ENCODE peak calls at places on chromosomes 16 and 17, in six cellular contexts. One of them, this sample, is unnamed.
A peak's percentile ranks its signal among the peaks of the same experiment; 100 is the strongest.

GRCh38 chr16:4097826-4098240 is 18.4 kb downstream of the ADCY9 start:
- DNase-seq in neuronal stem cell: no peak
- DNase-seq in H9: no peak
- DNase-seq in mesendoderm: peak; percentile 57
- DNase-seq in mesenchymal stem cell: peak; percentile 85
- DNase-seq in H1: no peak
- DNase-seq in this sample: peak; percentile 70

GRCh38 chr16:73921295-73921694 is 375.3 kb upstream of the PSMD7 start:
- DNase-seq in neuronal stem cell: no peak
- DNase-seq in H9: no peak
- DNase-seq in mesendoderm: no peak
- DNase-seq in mesenchymal stem cell: no peak
- DNase-seq in H1: no peak
- DNase-seq in this sample: no peak

GRCh38 chr16:30096105-30096861 is at the start of gene YPEL3:
- DNase-seq in neuronal stem cell: peak; percentile 85
- DNase-seq in H9: peak; percentile 95
- DNase-seq in mesendoderm: peak; percentile 93
- DNase-seq in mesenchymal stem cell: peak; percentile 87
- DNase-seq in H1: peak; percentile 78
- DNase-seq in this sample: peak; percentile 86

GRCh38 chr16:57045694-57046381 is 46.5 kb upstream of the CPNE2 start:
- DNase-seq in neuronal stem cell: peak; percentile 39
- DNase-seq in H9: peak; percentile 80
- DNase-seq in mesendoderm: peak; percentile 73
- DNase-seq in mesenchymal stem cell: peak; percentile 72
- DNase-seq in H1: no peak
- DNase-seq in this sample: peak; percentile 60

GRCh38 chr17:76014925-76015261 is 12.2 kb downstream of the EVPL start:
- DNase-seq in neuronal stem cell: no peak
- DNase-seq in H9: peak; percentile 59
- DNase-seq in mesendoderm: no peak
- DNase-seq in mesenchymal stem cell: no peak
- DNase-seq in H1: no peak
- DNase-seq in this sample: no peak

GRCh38 chr16:79599256-79599836 is 1.2 kb downstream of the MAF start:
- DNase-seq in neuronal stem cell: no peak
- DNase-seq in H9: peak; percentile 47
- DNase-seq in mesendoderm: peak; percentile 42
- DNase-seq in mesenchymal stem cell: no peak
- DNase-seq in H1: no peak
- DNase-seq in this sample: no peak

GRCh38 chr16:55566432-55567175 is at the start of gene CAPNS2:
- DNase-seq in neuronal stem cell: no peak
- DNase-seq in H9: no peak
- DNase-seq in mesendoderm: no peak
- DNase-seq in mesenchymal stem cell: no peak
- DNase-seq in H1: no peak
- DNase-seq in this sample: no peak

GRCh38 chr17:79937981-79938695 is 97.5 kb downstream of the TBC1D16 start:
- DNase-seq in neuronal stem cell: no peak
- DNase-seq in H9: no peak
- DNase-seq in mesendoderm: no peak
- DNase-seq in mesenchymal stem cell: no peak
- DNase-seq in H1: no peak
- DNase-seq in this sample: no peak

GRCh38 chr16:76729525-76729924 is 452.3 kb downstream of the CNTNAP4 start:
- DNase-seq in neuronal stem cell: no peak
- DNase-seq in H9: no peak
- DNase-seq in mesendoderm: peak; percentile 11
- DNase-seq in mesenchymal stem cell: peak; percentile 16
- DNase-seq in H1: no peak
- DNase-seq in this sample: no peak

GRCh38 chr16:3216263-3216640 is 18.7 kb downstream of the ZNF200 start:
- DNase-seq in neuronal stem cell: no peak
- DNase-seq in H9: no peak
- DNase-seq in mesendoderm: no peak
- DNase-seq in mesenchymal stem cell: no peak
- DNase-seq in H1: no peak
- DNase-seq in this sample: no peak

GRCh38 chr16:57568173-57568678 is 25.8 kb downstream of the ADGRG5 start:
- DNase-seq in neuronal stem cell: no peak
- DNase-seq in H9: no peak
- DNase-seq in mesendoderm: no peak
- DNase-seq in mesenchymal stem cell: no peak
- DNase-seq in H1: no peak
- DNase-seq in this sample: no peak

GRCh38 chr17:52024296-52024870 is 134.1 kb downstream of the CA10 start:
- DNase-seq in neuronal stem cell: no peak
- DNase-seq in H9: no peak
- DNase-seq in mesendoderm: peak; percentile 49
- DNase-seq in mesenchymal stem cell: no peak
- DNase-seq in H1: no peak
- DNase-seq in this sample: no peak

GRCh38 chr16:13926507-13926906 is 6.6 kb downstream of the ERCC4 start:
- DNase-seq in neuronal stem cell: no peak
- DNase-seq in H9: no peak
- DNase-seq in mesendoderm: no peak
- DNase-seq in mesenchymal stem cell: no peak
- DNase-seq in H1: no peak
- DNase-seq in this sample: no peak

GRCh38 chr17:40475234-40476210 is 25.9 kb downstream of the TNS4 start:
- DNase-seq in neuronal stem cell: no peak
- DNase-seq in H9: peak; percentile 57
- DNase-seq in mesendoderm: no peak
- DNase-seq in mesenchymal stem cell: no peak
- DNase-seq in H1: no peak
- DNase-seq in this sample: no peak

GRCh38 chr16:58338205-58338604 is 43.4 kb upstream of the PRSS54 start:
- DNase-seq in neuronal stem cell: no peak
- DNase-seq in H9: no peak
- DNase-seq in mesendoderm: no peak
- DNase-seq in mesenchymal stem cell: no peak
- DNase-seq in H1: no peak
- DNase-seq in this sample: no peak

GRCh38 chr17:7173687-7174602 is 5.2 kb downstream of the ASGR1 start:
- DNase-seq in neuronal stem cell: peak; percentile 67
- DNase-seq in H9: peak; percentile 96
- DNase-seq in mesendoderm: peak; percentile 93
- DNase-seq in mesenchymal stem cell: peak; percentile 27
- DNase-seq in H1: peak; percentile 72
- DNase-seq in this sample: no peak

GRCh38 chr17:16973760-16974540 is 2.0 kb upstream of the TNFRSF13B start:
- DNase-seq in neuronal stem cell: no peak
- DNase-seq in H9: no peak
- DNase-seq in mesendoderm: no peak
- DNase-seq in mesenchymal stem cell: no peak
- DNase-seq in H1: no peak
- DNase-seq in this sample: no peak

GRCh38 chr17:50820651-50821050 is 14.7 kb upstream of the WFIKKN2 start:
- DNase-seq in neuronal stem cell: no peak
- DNase-seq in H9: no peak
- DNase-seq in mesendoderm: no peak
- DNase-seq in mesenchymal stem cell: no peak
- DNase-seq in H1: no peak
- DNase-seq in this sample: no peak

GRCh38 chr16:53041196-53041977 is 11.3 kb downstream of the CHD9NB start:
- DNase-seq in neuronal stem cell: no peak
- DNase-seq in H9: peak; percentile 51
- DNase-seq in mesendoderm: peak; percentile 48
- DNase-seq in mesenchymal stem cell: peak; percentile 46
- DNase-seq in H1: no peak
- DNase-seq in this sample: peak; percentile 5

GRCh38 chr17:50922739-50923405 is 56.7 kb upstream of the TOB1 start:
- DNase-seq in neuronal stem cell: no peak
- DNase-seq in H9: no peak
- DNase-seq in mesendoderm: no peak
- DNase-seq in mesenchymal stem cell: no peak
- DNase-seq in H1: no peak
- DNase-seq in this sample: no peak

GRCh38 chr17:27473748-27474609 is 17.7 kb downstream of the KSR1 start:
- DNase-seq in neuronal stem cell: no peak
- DNase-seq in H9: no peak
- DNase-seq in mesendoderm: peak; percentile 75
- DNase-seq in mesenchymal stem cell: peak; percentile 35
- DNase-seq in H1: no peak
- DNase-seq in this sample: no peak

GRCh38 chr17:72901098-72901497 is 191.4 kb downstream of the SLC39A11 start:
- DNase-seq in neuronal stem cell: no peak
- DNase-seq in H9: no peak
- DNase-seq in mesendoderm: no peak
- DNase-seq in mesenchymal stem cell: no peak
- DNase-seq in H1: no peak
- DNase-seq in this sample: no peak

GRCh38 chr17:42346473-42346872 is 41.8 kb downstream of the STAT3 start:
- DNase-seq in neuronal stem cell: no peak
- DNase-seq in H9: no peak
- DNase-seq in mesendoderm: no peak
- DNase-seq in mesenchymal stem cell: no peak
- DNase-seq in H1: no peak
- DNase-seq in this sample: no peak

GRCh38 chr17:42345396-42346078 is 42.7 kb downstream of the STAT3 start:
- DNase-seq in neuronal stem cell: no peak
- DNase-seq in H9: no peak
- DNase-seq in mesendoderm: no peak
- DNase-seq in mesenchymal stem cell: no peak
- DNase-seq in H1: no peak
- DNase-seq in this sample: no peak

GRCh38 chr17:42347198-42347597 is 41.0 kb downstream of the STAT3 start:
- DNase-seq in neuronal stem cell: no peak
- DNase-seq in H9: no peak
- DNase-seq in mesendoderm: no peak
- DNase-seq in mesenchymal stem cell: peak; percentile 86
- DNase-seq in H1: no peak
- DNase-seq in this sample: peak; percentile 86

GRCh38 chr17:42347606-42348005 is 40.6 kb downstream of the STAT3 start:
- DNase-seq in neuronal stem cell: no peak
- DNase-seq in H9: no peak
- DNase-seq in mesendoderm: no peak
- DNase-seq in mesenchymal stem cell: no peak
- DNase-seq in H1: no peak
- DNase-seq in this sample: no peak

DNA sequence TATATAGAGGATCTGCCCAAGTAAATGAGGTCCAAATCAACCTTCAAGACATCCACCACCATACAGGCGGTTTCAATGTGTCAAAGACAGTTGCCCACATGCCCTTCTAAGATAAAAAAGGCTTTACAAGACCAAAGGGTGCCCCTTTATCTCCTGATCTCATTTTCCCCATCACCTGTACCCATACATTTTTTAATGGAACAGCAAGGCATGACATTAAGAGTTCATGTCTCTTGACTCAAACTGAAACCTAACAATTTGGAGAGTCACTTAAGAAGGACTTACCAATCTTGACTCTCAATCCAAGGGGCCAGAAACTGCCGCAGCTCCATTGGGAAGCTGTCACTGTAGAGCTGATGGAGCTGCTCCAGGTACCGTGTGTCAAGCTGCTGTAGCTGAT is 40.1 kb downstream of the STAT3 start:
- DNase-seq in neuronal stem cell: no peak
- DNase-seq in H9: no peak
- DNase-seq in mesendoderm: no peak
- DNase-seq in mesenchymal stem cell: no peak
- DNase-seq in H1: no peak
- DNase-seq in this sample: no peak
- H2BK15ac ChIP-seq in neuronal stem cell: no peak overlapping the region
- H2BK15ac ChIP-seq in H9: no peak overlapping the region
- H2BK15ac ChIP-seq in mesendoderm: no peak overlapping the region
- H2BK15ac ChIP-seq in mesenchymal stem cell: no peak overlapping the region
- H2BK15ac ChIP-seq in H1: no peak overlapping the region
- H2BK15ac ChIP-seq in this sample: no peak overlapping the region

GRCh38 chr17:81206657-81207056 is 16.1 kb downstream of the CEP131 start:
- DNase-seq in neuronal stem cell: no peak
- DNase-seq in H9: no peak
- DNase-seq in mesendoderm: no peak
- DNase-seq in mesenchymal stem cell: no peak
- DNase-seq in H1: no peak
- DNase-seq in this sample: no peak
- H2BK15ac ChIP-seq in neuronal stem cell: no peak overlapping the region
- H2BK15ac ChIP-seq in H9: no peak overlapping the region
- H2BK15ac ChIP-seq in mesendoderm: no peak overlapping the region
- H2BK15ac ChIP-seq in mesenchymal stem cell: no peak overlapping the region
- H2BK15ac ChIP-seq in H1: no peak overlapping the region
- H2BK15ac ChIP-seq in this sample: no peak overlapping the region

GRCh38 chr16:66416136-66416535 is 11.0 kb upstream of the BEAN1 start:
- DNase-seq in neuronal stem cell: no peak
- DNase-seq in H9: no peak
- DNase-seq in mesendoderm: no peak
- DNase-seq in mesenchymal stem cell: no peak
- DNase-seq in H1: no peak
- DNase-seq in this sample: no peak
- H2BK15ac ChIP-seq in neuronal stem cell: no peak overlapping the region
- H2BK15ac ChIP-seq in H9: no peak overlapping the region
- H2BK15ac ChIP-seq in mesendoderm: no peak overlapping the region
- H2BK15ac ChIP-seq in mesenchymal stem cell: no peak overlapping the region
- H2BK15ac ChIP-seq in H1: peak overlapping the region; percentile 22
- H2BK15ac ChIP-seq in this sample: no peak overlapping the region

GRCh38 chr17:22512506-22512905 is 820.2 kb downstream of the KCNJ18 start:
- DNase-seq in neuronal stem cell: no peak
- DNase-seq in H9: no peak
- DNase-seq in mesendoderm: no peak
- DNase-seq in mesenchymal stem cell: no peak
- DNase-seq in H1: no peak
- DNase-seq in this sample: no peak
- H2BK15ac ChIP-seq in neuronal stem cell: no peak overlapping the region
- H2BK15ac ChIP-seq in H9: no peak overlapping the region
- H2BK15ac ChIP-seq in mesendoderm: no peak overlapping the region
- H2BK15ac ChIP-seq in mesenchymal stem cell: no peak overlapping the region
- H2BK15ac ChIP-seq in H1: no peak overlapping the region
- H2BK15ac ChIP-seq in this sample: no peak overlapping the region

This sample was measured in IMR-90.